ENCODE peak calls at places on chromosomes 16 and 17, in ten cellular contexts. X is PC-9, K is HCT116, E is GM23248, D is GM23338, N is OCI-LY7, W is SK-N-SH, R is PC-3, B is hepatocyte, Y is MM.1S. V is an unnamed sample.

GRCh38 chr17:77884019-77884418 is 74.5 kb upstream of the TNRC6C start:
- DNase-seq in Y (no peak), N (peak; percentile 46), B (peak; percentile 63), K (no peak), X (no peak), D (peak; percentile 78), R (no peak), E (peak; percentile 35), W (peak; percentile 95), V (peak; percentile 82)

GRCh38 chr17:80789356-80789902 is 202.2 kb upstream of the CHMP6 start:
- DNase-seq in K (peak; percentile 24), B (peak; percentile 33), D (no peak), X (peak; percentile 15), N (peak; percentile 71), W (no peak), Y (no peak), R (peak; percentile 84), E (peak; percentile 96), V (peak; percentile 91)

GRCh38 chr17:60079401-60079861 is 710 bp upstream of the HEATR6 start:
- DNase-seq in X (no peak), B (peak; percentile 27), R (peak; percentile 58), E (peak; percentile 65), N (no peak), D (no peak), W (peak; percentile 23), K (no peak), Y (no peak), V (no peak)

GRCh38 chr16:55035037-55035436 is 104.4 kb downstream of the IRX5 start:
- DNase-seq in Y (no peak), B (peak; percentile 61), X (peak; percentile 9), W (peak; percentile 73), D (peak; percentile 90), K (peak; percentile 19), R (peak; percentile 3), E (peak; percentile 33), N (peak; percentile 39), V (peak; percentile 88)

GRCh38 chr17:65801513-65801912 is 240.1 kb upstream of the AXIN2 start:
- DNase-seq in R (no peak), N (no peak), D (no peak), Y (no peak), X (no peak), K (no peak), W (no peak), E (no peak), B (no peak), V (no peak)

GRCh38 chr16:50114357-50115129 is 38.6 kb upstream of the TENT4B start:
- DNase-seq in B (no peak), N (no peak), D (peak; percentile 32), R (peak; percentile 35), K (no peak), Y (no peak), W (no peak), X (peak; percentile 55), E (peak; percentile 48), V (no peak)

GRCh38 chr17:62125307-62125706 is 60.2 kb upstream of the MED13 start:
- DNase-seq in X (no peak), K (no peak), E (no peak), N (no peak), D (no peak), Y (no peak), B (no peak), W (no peak), R (no peak), V (no peak)

GRCh38 chr17:38554430-38555350 is 51.1 kb downstream of the SRCIN1 start:
- DNase-seq in N (no peak), X (peak; percentile 60), E (peak; percentile 33), W (no peak), D (no peak), R (peak; percentile 77), B (no peak), Y (no peak), K (no peak), V (no peak)

GRCh38 chr17:75457047-75457654 is 716 bp downstream of the TMEM94 start:
- DNase-seq in Y (no peak), E (peak; percentile 73), K (no peak), W (peak; percentile 86), N (peak; percentile 21), D (peak; percentile 82), X (no peak), B (peak; percentile 71), R (peak; percentile 52), V (peak; percentile 47)

GRCh38 chr16:20846030-20846429 is 39.7 kb downstream of the REXO5 start:
- DNase-seq in N (no peak), Y (no peak), D (no peak), X (no peak), E (no peak), W (no peak), R (no peak), K (no peak), B (no peak), V (no peak)
- H3K9me2 ChIP-seq in N (no peaks in the 10 kb centered on the region), Y (no peaks in the 10 kb centered on the region), D (no peaks in the 10 kb centered on the region), X (no peaks in the 10 kb centered on the region), E (no peaks in the 10 kb centered on the region), W (no peaks in the 10 kb centered on the region), R (no peaks in the 10 kb centered on the region), K (no peaks in the 10 kb centered on the region), B (no peaks in the 10 kb centered on the region), V (no peaks in the 10 kb centered on the region)

DNA sequence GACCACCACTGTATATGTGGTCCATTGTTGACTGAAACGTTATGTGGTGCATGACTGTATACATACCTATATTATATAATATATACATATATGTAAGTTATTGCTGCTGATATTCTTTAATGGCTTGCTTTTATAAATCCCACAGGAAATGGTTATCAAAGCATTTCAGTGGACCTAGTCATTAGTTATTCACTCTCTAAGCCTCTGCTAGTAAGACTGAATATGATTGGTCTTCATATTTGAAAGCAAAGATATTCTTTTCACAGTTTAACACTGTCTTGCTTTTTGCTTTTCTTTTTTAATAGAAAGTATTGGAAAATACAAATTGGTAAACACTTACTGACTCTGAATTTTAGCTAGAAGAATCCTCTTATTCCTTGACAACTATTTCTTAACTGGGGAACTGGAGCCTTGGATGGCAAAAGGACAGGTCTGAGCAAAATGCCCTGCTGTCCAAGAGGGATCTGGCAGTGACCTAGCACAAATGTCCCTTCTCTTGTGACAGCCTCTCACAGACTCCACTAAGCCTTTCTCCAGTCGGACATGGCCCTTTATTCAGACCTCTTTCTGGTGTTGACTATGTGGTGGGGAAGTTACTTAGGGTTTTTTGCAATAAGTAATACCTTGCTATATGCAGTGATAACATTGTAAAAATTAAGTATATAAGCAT is 14.7 kb upstream of the MYH2 start:
- DNase-seq in W (no peak), Y (no peak), R (no peak), D (no peak), X (no peak), B (no peak), E (no peak), N (no peak), K (no peak), V (no peak)
- H3K9me2 ChIP-seq in W (no peaks in the 10 kb centered on the region), Y (no peaks in the 10 kb centered on the region), R (no peaks in the 10 kb centered on the region), D (no peaks in the 10 kb centered on the region), X (no peaks in the 10 kb centered on the region), B (no peaks in the 10 kb centered on the region), E (no peaks in the 10 kb centered on the region), N (no peaks in the 10 kb centered on the region), K (no peaks in the 10 kb centered on the region), V (no peaks in the 10 kb centered on the region)

GRCh38 chr17:30333503-30334240 is at the start of gene TMIGD1:
- DNase-seq in W (no peak), Y (no peak), R (no peak), N (no peak), X (no peak), D (no peak), K (no peak), B (no peak), E (no peak), V (no peak)

GRCh38 chr17:30336369-30337171 is 2.7 kb upstream of the TMIGD1 start:
- DNase-seq in D (peak; percentile 88), R (peak; percentile 68), B (peak; percentile 82), N (peak; percentile 80), W (peak; percentile 43), E (peak; percentile 62), K (peak; percentile 79), Y (peak; percentile 71), X (peak; percentile 41), V (peak; percentile 91)

GRCh38 chr17:30337393-30337999 is 3.6 kb upstream of the TMIGD1 start:
- DNase-seq in X (no peak), W (peak; percentile 9), B (no peak), R (no peak), K (no peak), N (no peak), E (no peak), Y (no peak), D (no peak), V (no peak)

GRCh38 chr17:30332057-30332542 is 1.8 kb downstream of the TMIGD1 start:
- DNase-seq in X (no peak), W (no peak), K (no peak), Y (peak; percentile 81), D (no peak), E (peak; percentile 72), N (peak; percentile 14), R (peak; percentile 39), B (peak; percentile 56), V (peak; percentile 76)

GRCh38 chr17:30334421-30334820 is 564 bp upstream of the TMIGD1 start:
- DNase-seq in E (no peak), W (no peak), X (no peak), Y (no peak), B (no peak), R (no peak), N (no peak), D (no peak), K (no peak), V (no peak)
- H3K9me2 ChIP-seq in E (no peaks in the 10 kb centered on the region), W (no peaks in the 10 kb centered on the region), X (no peaks in the 10 kb centered on the region), Y (no peaks in the 10 kb centered on the region), B (no peaks in the 10 kb centered on the region), R (no peaks in the 10 kb centered on the region), N (no peaks in the 10 kb centered on the region), D (no peaks in the 10 kb centered on the region), K (no peaks in the 10 kb centered on the region), V (no peaks in the 10 kb centered on the region)

GRCh38 chr16:24921229-24921628 is 75.5 kb downstream of the SLC5A11 start:
- DNase-seq in X (no peak), W (no peak), K (no peak), E (no peak), Y (no peak), B (no peak), R (no peak), D (no peak), N (no peak), V (no peak)

GRCh38 chr16:24920568-24920967 is 74.8 kb downstream of the SLC5A11 start:
- DNase-seq in K (no peak), R (no peak), D (no peak), B (no peak), N (no peak), W (no peak), E (no peak), Y (no peak), X (no peak), V (no peak)

GRCh38 chr16:24918641-24919040 is 72.9 kb downstream of the SLC5A11 start:
- DNase-seq in K (no peak), X (no peak), W (no peak), R (no peak), B (no peak), E (no peak), N (peak; percentile 16), D (no peak), Y (no peak), V (no peak)

GRCh38 chr16:24917891-24918290 is 72.1 kb downstream of the SLC5A11 start:
- DNase-seq in X (no peak), W (no peak), E (no peak), N (no peak), K (no peak), Y (no peak), D (no peak), B (no peak), R (no peak), V (no peak)

DNA sequence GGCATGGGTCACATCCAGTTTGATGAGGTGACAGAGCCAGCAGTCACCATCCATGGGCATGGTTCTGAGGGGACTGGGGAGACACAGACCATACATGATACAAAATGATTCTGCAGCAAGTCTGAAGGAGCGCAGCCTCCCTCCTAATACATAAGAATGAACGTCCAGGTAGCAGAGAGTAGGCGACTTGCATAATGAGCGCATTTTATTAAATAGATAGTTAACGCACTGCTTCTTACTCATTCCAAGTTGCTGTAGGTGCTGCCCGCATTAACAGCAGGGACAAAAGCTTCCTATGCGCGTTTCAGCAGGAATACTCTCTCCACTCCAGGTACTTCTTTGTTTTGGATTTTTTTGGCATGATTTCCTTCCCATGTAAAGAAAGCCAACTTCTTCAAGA is 73.8 kb downstream of the SLC5A11 start:
- DNase-seq in Y (no peak), B (no peak), W (no peak), R (no peak), D (no peak), K (no peak), X (no peak), E (no peak), N (no peak), V (no peak)
- H3K9me2 ChIP-seq in Y (no peaks in the 10 kb centered on the region), B (no peaks in the 10 kb centered on the region), W (no peaks in the 10 kb centered on the region), R (no peaks in the 10 kb centered on the region), D (no peaks in the 10 kb centered on the region), K (no peaks in the 10 kb centered on the region), X (no peaks in the 10 kb centered on the region), E (no peaks in the 10 kb centered on the region), N (no peaks in the 10 kb centered on the region), V (no peaks in the 10 kb centered on the region)